ENCODE peak calls at places on chromosomes 16 and 17, in six cellular contexts. C, T, W, Y, U and G are unnamed samples.
A peak's percentile ranks its signal among the peaks of the same experiment; 100 is the strongest.

GRCh38 chr17:80805032-80805751 is 186.4 kb upstream of the CHMP6 start:
- DNase-seq in C (no peak), T (no peak), W (no peak), Y (no peak), U (no peak), G (peak; percentile 66)

GRCh38 chr16:22623351-22623781 is 112.7 kb downstream of the NPIPB5 start:
- DNase-seq in C (no peak), T (no peak), W (no peak), Y (no peak), U (no peak), G (no peak)

GRCh38 chr17:16938031-16938430 is 33.9 kb downstream of the TNFRSF13B start:
- DNase-seq in C (peak; percentile 2), T (no peak), W (no peak), Y (no peak), U (no peak), G (no peak)

GRCh38 chr17:17921192-17922082 is 50.8 kb downstream of the TOM1L2 start:
- DNase-seq in C (no peak), T (peak; percentile 56), W (peak; percentile 89), Y (peak; percentile 89), U (no peak), G (no peak)

GRCh38 chr16:9311303-9311954 is 220.0 kb downstream of the HAPSTR1 start:
- DNase-seq in C (peak; percentile 42), T (no peak), W (no peak), Y (no peak), U (no peak), G (no peak)

GRCh38 chr16:695355-696089 is 5.3 kb upstream of the WDR24 start:
- DNase-seq in C (peak; percentile 91), T (no peak), W (no peak), Y (no peak), U (no peak), G (peak; percentile 95)

GRCh38 chr16:86252596-86252995 is 257.7 kb upstream of the FOXF1 start:
- DNase-seq in C (peak; percentile 24), T (no peak), W (no peak), Y (peak; percentile 42), U (no peak), G (no peak)

GRCh38 chr17:75404223-75404738 is 1.2 kb downstream of the GRB2 start:
- DNase-seq in C (peak; percentile 76), T (peak; percentile 61), W (peak; percentile 89), Y (peak; percentile 69), U (peak; percentile 67), G (peak; percentile 29)

GRCh38 chr17:51046527-51047384 is 73.9 kb downstream of the SPAG9 start:
- DNase-seq in C (peak; percentile 42), T (peak; percentile 70), W (no peak), Y (no peak), U (peak; percentile 76), G (peak; percentile 89)

GRCh38 chr16:10558746-10559641 is 21.4 kb downstream of the EMP2 start:
- DNase-seq in C (peak; percentile 36), T (peak; percentile 49), W (no peak), Y (no peak), U (peak; percentile 70), G (peak; percentile 91)

GRCh38 chr17:28925912-28926365 is 23.1 kb upstream of the DHRS13 start:
- DNase-seq in C (no peak), T (no peak), W (no peak), Y (no peak), U (no peak), G (no peak)

GRCh38 chr16:86070511-86070910 is 171.5 kb downstream of the IRF8 start:
- DNase-seq in C (no peak), T (no peak), W (no peak), Y (no peak), U (no peak), G (no peak)

GRCh38 chr17:40068917-40069750 is 6.4 kb downstream of the THRA start:
- DNase-seq in C (peak; percentile 87), T (peak; percentile 96), W (no peak), Y (no peak), U (peak; percentile 97), G (peak; percentile 93)

GRCh38 chr17:7888184-7888920 is at the start of gene CHD3:
- DNase-seq in C (peak; percentile 45), T (no peak), W (no peak), Y (no peak), U (no peak), G (peak; percentile 87)

GRCh38 chr16:61887903-61888302 is 148.3 kb downstream of the CDH8 start:
- DNase-seq in C (no peak), T (no peak), W (no peak), Y (no peak), U (no peak), G (peak; percentile 15)

GRCh38 chr17:51006601-51007000 is 114.1 kb downstream of the SPAG9 start:
- DNase-seq in C (no peak), T (no peak), W (no peak), Y (no peak), U (no peak), G (no peak)

GRCh38 chr17:1012823-1013728 is 16.1 kb downstream of the TIMM22 start:
- DNase-seq in C (no peak), T (no peak), W (no peak), Y (no peak), U (no peak), G (no peak)

GRCh38 chr17:1584167-1584566 is 21.6 kb upstream of the PITPNA start:
- DNase-seq in C (no peak), T (no peak), W (no peak), Y (no peak), U (no peak), G (no peak)

GRCh38 chr16:87581867-87582220 is 20.5 kb upstream of the JPH3 start:
- DNase-seq in C (peak; percentile 60), T (peak; percentile 85), W (peak; percentile 95), Y (peak; percentile 51), U (peak; percentile 94), G (peak; percentile 95)

GRCh38 chr16:14097182-14097951 is 26.2 kb downstream of the MRTFB start:
- DNase-seq in C (peak; percentile 25), T (no peak), W (no peak), Y (peak; percentile 76), U (no peak), G (no peak)

GRCh38 chr16:77897831-77898540 is 109.6 kb downstream of the VAT1L start:
- DNase-seq in C (no peak), T (no peak), W (no peak), Y (no peak), U (no peak), G (peak; percentile 6)

GRCh38 chr17:299546-299945 is 53.1 kb downstream of the RPH3AL start:
- DNase-seq in C (no peak), T (peak; percentile 37), W (no peak), Y (no peak), U (no peak), G (peak; percentile 53)

GRCh38 chr17:63914471-63914870 is 3.4 kb upstream of the CSHL1 start:
- DNase-seq in C (no peak), T (no peak), W (no peak), Y (no peak), U (no peak), G (no peak)

GRCh38 chr17:48037036-48037881 is at the start of gene COPZ2:
- DNase-seq in C (peak; percentile 69), T (peak; percentile 61), W (peak; percentile 85), Y (no peak), U (peak; percentile 61), G (no peak)
- TF ChIP-seq POLR2A in C (no peak), T (no peak), W (peak; percentile 28), Y (no peak), U (no peak), G (no peak)

DNA sequence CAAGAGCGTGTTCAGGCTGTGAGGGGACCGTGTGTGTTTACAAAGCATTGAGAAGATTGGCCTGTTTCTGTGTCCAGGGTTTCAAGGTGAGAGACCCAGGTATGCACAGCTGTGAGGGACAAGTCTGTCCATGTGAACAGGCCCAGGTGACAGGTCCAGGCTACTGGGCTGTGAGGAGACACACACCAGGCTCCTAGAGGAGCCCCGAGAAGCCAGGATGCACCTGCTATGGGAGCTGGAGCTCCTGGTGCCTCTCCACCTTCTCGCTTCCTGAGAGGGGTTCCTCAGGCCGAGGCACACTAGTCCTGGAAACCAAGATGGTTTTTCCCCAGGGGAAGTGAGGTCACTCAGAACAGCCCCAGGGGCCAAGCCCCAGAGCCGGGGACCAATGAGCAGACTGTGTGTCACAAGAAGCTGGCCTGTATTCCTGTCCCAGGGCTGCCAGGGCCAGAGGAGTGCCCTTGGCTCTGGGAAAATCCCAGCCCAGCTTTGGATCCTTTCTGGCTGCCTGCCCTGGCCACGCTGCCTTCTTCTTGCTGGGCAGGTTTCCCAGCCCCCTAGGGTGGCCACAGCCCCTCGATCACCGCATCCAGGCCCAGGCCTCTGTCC is 153.4 kb upstream of the PLCG2 start:
- DNase-seq in C (peak; percentile 35), T (peak; percentile 48), W (no peak), Y (no peak), U (peak; percentile 45), G (no peak)
- TF ChIP-seq CTCF in C (no peak), T (no peak), W (no peak), Y (no peak), U (no peak), G (no peak)

DNA sequence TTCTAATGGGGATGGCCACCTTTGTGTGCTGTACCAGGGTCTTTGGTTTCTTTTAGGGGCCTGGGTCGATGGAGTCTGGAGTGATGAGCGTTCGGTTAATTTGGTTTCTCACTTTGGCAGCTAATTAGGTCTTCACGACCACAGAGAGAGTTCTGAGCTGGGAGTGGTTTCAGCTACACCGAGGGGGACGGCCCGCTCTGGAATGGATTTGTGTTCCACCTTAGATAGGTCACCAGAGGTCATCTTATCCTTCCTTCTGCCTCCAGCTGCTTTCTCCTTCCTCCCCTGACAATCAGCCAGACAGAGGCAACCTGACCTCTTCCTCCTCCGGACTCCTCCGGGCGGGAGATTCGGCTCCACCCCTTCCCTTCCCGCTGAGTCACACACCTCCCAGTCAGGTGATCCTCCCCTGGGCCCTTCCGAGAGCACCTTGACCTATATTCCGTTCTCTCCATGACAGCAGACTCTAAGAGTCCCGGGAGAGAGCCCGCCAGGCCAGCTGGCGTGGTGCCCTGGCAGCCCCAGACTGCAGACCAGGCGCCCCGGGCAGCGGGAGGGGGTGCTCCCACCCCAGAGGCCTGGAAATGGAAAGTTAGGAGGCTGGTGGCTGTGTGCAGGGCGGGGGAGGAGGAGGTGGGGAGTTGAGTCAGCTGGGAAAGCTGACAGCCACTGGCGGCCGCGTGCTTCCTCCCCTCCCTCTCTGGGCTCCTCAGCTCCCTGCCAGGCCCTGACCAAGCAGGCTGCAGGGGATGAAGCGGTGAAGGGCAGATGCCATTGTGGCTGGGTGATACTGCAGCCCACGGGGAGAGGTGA is 44.7 kb downstream of the CHD9 start:
- DNase-seq in C (peak; percentile 94), T (peak; percentile 92), W (peak; percentile 86), Y (peak; percentile 78), U (peak; percentile 91), G (peak; percentile 89)
- TF ChIP-seq POLR2A in C (peak; percentile 78), T (no peak), W (no peak), Y (no peak), U (no peak), G (no peak)

GRCh38 chr17:43645765-43646481 is 15.8 kb downstream of the MEOX1 start:
- DNase-seq in C (peak; percentile 37), T (peak; percentile 72), W (no peak), Y (no peak), U (peak; percentile 72), G (peak; percentile 96)
- TF ChIP-seq CTCF in C (no peak), T (peak; percentile 31), W (no peak), Y (no peak), U (no peak), G (no peak)

GRCh38 chr16:58516768-58517107 is 1.4 kb downstream of the SETD6 start:
- DNase-seq in C (no peak), T (no peak), W (no peak), Y (no peak), U (no peak), G (no peak)
- TF ChIP-seq POLR2A in C (no peak), T (no peak), W (no peak), Y (no peak), U (no peak), G (no peak)